ENCODE peak calls at places on chromosomes 13 and 19, in four cellular contexts. L, W, E and U are unnamed samples.

GRCh38 chr19:3478409-3479176 is 1.7 kb downstream of the SMIM24 start:
- DNase-seq in L (no peak), W (no peak), E (peak; percentile 49), U (no peak)

GRCh38 chr13:27712421-27712820 is 79.9 kb upstream of the GSX1 start:
- DNase-seq in L (no peak), W (peak; percentile 38), E (no peak), U (peak; percentile 23)

GRCh38 chr13:36619535-36619934 is 54.3 kb upstream of the SERTM1 start:
- DNase-seq in L (no peak), W (no peak), E (no peak), U (no peak)

GRCh38 chr13:30785146-30785845 is 50.0 kb downstream of the ALOX5AP start:
- DNase-seq in L (no peak), W (no peak), E (no peak), U (no peak)

GRCh38 chr19:31875550-31875949 is 469.9 kb upstream of the ZNF507 start:
- DNase-seq in L (no peak), W (no peak), E (no peak), U (no peak)

GRCh38 chr13:58792854-58793253 is 1161.3 kb downstream of the PCDH17 start:
- DNase-seq in L (no peak), W (no peak), E (no peak), U (no peak)

GRCh38 chr19:50460161-50460765 is 16.0 kb upstream of the EMC10 start:
- DNase-seq in L (no peak), W (peak; percentile 34), E (peak; percentile 25), U (peak; percentile 53)

GRCh38 chr19:10346509-10346908 is 7.1 kb upstream of the ICAM3 start:
- DNase-seq in L (no peak), W (peak; percentile 42), E (no peak), U (peak; percentile 76)

GRCh38 chr19:56612737-56613136 is 17.6 kb downstream of the ZNF71 start:
- DNase-seq in L (no peak), W (no peak), E (peak; percentile 8), U (no peak)

GRCh38 chr13:103394670-103395069 is 328.5 kb upstream of the SLC10A2 start:
- DNase-seq in L (no peak), W (no peak), E (no peak), U (no peak)

GRCh38 chr13:103386341-103386740 is 320.1 kb upstream of the SLC10A2 start:
- DNase-seq in L (no peak), W (peak; percentile 2), E (no peak), U (peak; percentile 17)

GRCh38 chr13:103388839-103389238 is 322.6 kb upstream of the SLC10A2 start:
- DNase-seq in L (no peak), W (no peak), E (no peak), U (no peak)
- TF ChIP-seq CTCF in L (no peak), W (no peak), E (peak; percentile 44), U (no peak)

DNA sequence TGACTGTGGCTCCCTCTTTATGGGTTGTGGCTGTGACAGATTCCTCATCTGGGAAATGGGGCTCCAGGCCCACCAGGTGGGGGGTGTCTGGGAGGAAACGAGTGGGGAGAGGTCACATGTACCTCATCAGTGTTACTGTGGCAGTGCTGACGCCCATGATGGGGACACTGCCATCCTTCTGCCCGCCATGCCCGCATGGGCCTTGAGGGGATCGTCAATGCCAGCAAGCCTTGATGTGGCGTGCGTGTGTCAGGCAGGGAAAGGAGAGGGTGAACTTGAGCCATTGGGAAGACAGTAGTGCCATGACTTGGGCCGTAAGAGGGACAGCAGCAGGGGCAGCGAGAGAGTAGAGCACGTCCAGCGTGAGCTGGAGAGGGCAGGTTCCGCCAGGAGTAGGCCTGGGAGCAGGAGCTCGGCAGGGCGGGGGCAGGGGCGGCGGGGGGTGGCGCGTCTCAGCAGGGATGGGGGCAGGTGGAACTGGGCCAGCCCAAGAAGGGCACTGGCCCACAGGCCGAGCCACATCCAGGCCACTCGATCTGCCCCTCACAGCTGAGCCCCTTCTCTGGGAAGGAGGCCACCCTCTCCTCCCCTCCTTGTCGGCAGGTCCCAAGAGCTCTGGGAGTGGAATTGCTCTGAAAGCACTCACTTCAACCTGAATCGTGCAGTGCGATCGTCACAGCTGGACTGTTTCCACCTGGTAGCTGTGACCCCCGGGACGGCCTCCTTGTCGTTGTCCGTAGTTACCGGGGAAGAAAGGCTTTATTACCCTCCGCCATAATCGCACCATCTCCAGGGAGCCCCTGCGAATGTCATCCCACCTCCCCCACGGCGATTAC is 9.9 kb downstream of the KLHL26 start:
- DNase-seq in L (no peak), W (no peak), E (no peak), U (no peak)
- H3K4me3 ChIP-seq in L (no peak overlapping the region), W (no peak overlapping the region), E (no peak overlapping the region), U (no peak overlapping the region)

GRCh38 chr19:11737964-11738745 is 591 bp downstream of the ZNF823 start:
- DNase-seq in L (no peak), W (peak; percentile 24), E (peak; percentile 56), U (peak; percentile 4)
- TF ChIP-seq CTCF in L (peak; percentile 4), W (no peak), E (no peak), U (no peak)

DNA sequence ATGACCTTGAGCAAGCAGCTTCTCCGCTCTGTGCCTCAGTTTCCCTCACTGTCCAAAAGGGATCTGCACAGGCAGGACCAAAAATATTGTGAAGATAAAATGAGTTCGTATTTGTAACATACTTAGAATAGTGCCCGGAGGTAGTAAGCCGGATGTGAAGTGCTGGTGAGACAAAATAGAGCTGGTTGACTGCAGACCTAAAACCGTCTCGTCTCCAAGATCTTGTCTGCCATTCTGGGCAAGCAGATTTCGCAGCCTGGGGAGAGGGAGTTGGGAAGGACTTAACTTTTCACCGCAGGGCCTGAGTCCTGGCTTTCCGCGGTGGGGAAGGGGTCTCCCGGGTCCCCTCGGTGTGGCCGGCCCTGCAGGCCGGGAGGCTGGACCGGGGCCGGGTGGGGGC is 8.2 kb upstream of the BBC3 start:
- DNase-seq in L (no peak), W (no peak), E (peak; percentile 58), U (no peak)
- H3K4me3 ChIP-seq in L (peak overlapping the region; percentile 47), W (no peak overlapping the region), E (peak overlapping the region; percentile 73), U (no peak overlapping the region)

GRCh38 chr13:44573790-44574465 is 2.2 kb downstream of the TSC22D1 start:
- DNase-seq in L (no peak), W (peak; percentile 66), E (peak; percentile 70), U (peak; percentile 46)
- TF ChIP-seq CTCF in L (peak; percentile 66), W (peak; percentile 35), E (peak; percentile 25), U (peak; percentile 46)

DNA sequence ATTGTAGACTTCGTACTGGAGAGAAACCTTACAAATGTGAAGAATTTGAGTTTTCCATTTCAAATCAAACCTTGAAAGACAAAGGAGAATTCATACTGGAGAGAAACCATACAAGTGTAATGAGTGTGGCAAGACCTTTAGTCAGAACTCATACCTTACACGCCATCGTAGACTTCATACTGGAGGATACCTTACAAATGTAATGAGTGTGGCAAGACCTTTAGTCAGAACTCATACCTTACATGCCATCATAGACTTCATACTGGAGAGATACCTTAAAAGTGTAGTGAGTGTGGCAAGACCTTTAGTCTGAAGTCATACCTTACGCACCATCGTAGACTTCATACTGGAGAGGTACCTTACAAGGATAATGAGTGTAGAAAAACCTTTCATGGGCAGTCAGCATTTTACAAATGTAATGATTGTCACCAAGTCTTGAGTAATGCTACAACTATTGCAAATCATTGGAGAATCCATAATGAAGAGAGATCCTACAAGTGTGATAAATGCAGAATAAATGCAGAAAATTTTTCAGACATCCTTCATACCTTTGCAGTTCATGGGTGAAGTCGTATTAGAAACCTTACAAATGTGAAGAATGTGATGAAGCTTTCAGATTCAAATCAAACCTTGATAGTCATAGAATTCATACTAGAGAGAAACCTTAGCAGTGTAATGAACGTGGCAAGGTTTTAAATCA is 14.7 kb downstream of the ZNF765 start:
- DNase-seq in L (no peak), W (no peak), E (no peak), U (no peak)
- H3K4me3 ChIP-seq in L (no peak overlapping the region), W (no peak overlapping the region), E (no peak overlapping the region), U (no peak overlapping the region)